ENCODE peak calls at places on chromosomes 5 and 9, in eight cellular contexts. One of them, this sample, is unnamed.

GRCh38 chr5:173204185-173204979 is 30.6 kb downstream of the NKX2-5 start:
- DNase-seq in ELR: peak; percentile 58
- DNase-seq in head of caudate nucleus: no peak
- DNase-seq in germinal center: no peak
- DNase-seq in GM12878: no peak
- DNase-seq in stimulated activated CD8-positive, alpha-beta memory T cell treated with anti-CD3 and anti-CD28 coated beads, Interleukin-2, amount 100 ng/mL, for 1 hour: no peak
- DNase-seq in stimulated activated CD4-positive, alpha-beta T cell treated with anti-CD3 and anti-CD28 coated beads, Interleukin-1b, Interleukin-23, amount 100 ng/mL, for 1 hour: no peak
- DNase-seq in iris pigment epithelial cell: peak; percentile 43
- DNase-seq in this sample: no peak

GRCh38 chr9:129135476-129135875 is 24.3 kb downstream of the PTPA start:
- DNase-seq in stimulated activated CD8-positive, alpha-beta memory T cell treated with anti-CD3 and anti-CD28 coated beads, Interleukin-2, amount 100 ng/mL, for 1 hour: no peak
- DNase-seq in head of caudate nucleus: no peak
- DNase-seq in germinal center: no peak
- DNase-seq in iris pigment epithelial cell: no peak
- DNase-seq in ELR: no peak
- DNase-seq in GM12878: no peak
- DNase-seq in stimulated activated CD4-positive, alpha-beta T cell treated with anti-CD3 and anti-CD28 coated beads, Interleukin-1b, Interleukin-23, amount 100 ng/mL, for 1 hour: no peak
- DNase-seq in this sample: no peak

GRCh38 chr9:136621019-136621733 is 41.5 kb upstream of the EGFL7 start:
- DNase-seq in ELR: no peak
- DNase-seq in GM12878: no peak
- DNase-seq in germinal center: no peak
- DNase-seq in iris pigment epithelial cell: peak; percentile 27
- DNase-seq in head of caudate nucleus: no peak
- DNase-seq in stimulated activated CD8-positive, alpha-beta memory T cell treated with anti-CD3 and anti-CD28 coated beads, Interleukin-2, amount 100 ng/mL, for 1 hour: no peak
- DNase-seq in stimulated activated CD4-positive, alpha-beta T cell treated with anti-CD3 and anti-CD28 coated beads, Interleukin-1b, Interleukin-23, amount 100 ng/mL, for 1 hour: no peak
- DNase-seq in this sample: no peak

GRCh38 chr5:18113724-18114123 is 479.5 kb downstream of the TAF11L14 start:
- DNase-seq in ELR: peak; percentile 0
- DNase-seq in GM12878: no peak
- DNase-seq in iris pigment epithelial cell: peak; percentile 39
- DNase-seq in head of caudate nucleus: peak; percentile 10
- DNase-seq in stimulated activated CD4-positive, alpha-beta T cell treated with anti-CD3 and anti-CD28 coated beads, Interleukin-1b, Interleukin-23, amount 100 ng/mL, for 1 hour: no peak
- DNase-seq in stimulated activated CD8-positive, alpha-beta memory T cell treated with anti-CD3 and anti-CD28 coated beads, Interleukin-2, amount 100 ng/mL, for 1 hour: no peak
- DNase-seq in germinal center: no peak
- DNase-seq in this sample: no peak

GRCh38 chr5:140145818-140146522 is 20.2 kb downstream of the IGIP start:
- DNase-seq in GM12878: no peak
- DNase-seq in iris pigment epithelial cell: peak; percentile 72
- DNase-seq in germinal center: peak; percentile 68
- DNase-seq in head of caudate nucleus: peak; percentile 54
- DNase-seq in stimulated activated CD8-positive, alpha-beta memory T cell treated with anti-CD3 and anti-CD28 coated beads, Interleukin-2, amount 100 ng/mL, for 1 hour: peak; percentile 14
- DNase-seq in ELR: peak; percentile 86
- DNase-seq in stimulated activated CD4-positive, alpha-beta T cell treated with anti-CD3 and anti-CD28 coated beads, Interleukin-1b, Interleukin-23, amount 100 ng/mL, for 1 hour: no peak
- DNase-seq in this sample: peak; percentile 92

GRCh38 chr5:134423376-134423775 is 11.7 kb upstream of the CDKN2AIPNL start:
- DNase-seq in head of caudate nucleus: no peak
- DNase-seq in stimulated activated CD4-positive, alpha-beta T cell treated with anti-CD3 and anti-CD28 coated beads, Interleukin-1b, Interleukin-23, amount 100 ng/mL, for 1 hour: no peak
- DNase-seq in stimulated activated CD8-positive, alpha-beta memory T cell treated with anti-CD3 and anti-CD28 coated beads, Interleukin-2, amount 100 ng/mL, for 1 hour: no peak
- DNase-seq in ELR: no peak
- DNase-seq in germinal center: no peak
- DNase-seq in GM12878: no peak
- DNase-seq in iris pigment epithelial cell: no peak
- DNase-seq in this sample: no peak

GRCh38 chr9:91395553-91396470 is 27.8 kb downstream of the NFIL3 start:
- DNase-seq in stimulated activated CD4-positive, alpha-beta T cell treated with anti-CD3 and anti-CD28 coated beads, Interleukin-1b, Interleukin-23, amount 100 ng/mL, for 1 hour: no peak
- DNase-seq in GM12878: peak; percentile 46
- DNase-seq in stimulated activated CD8-positive, alpha-beta memory T cell treated with anti-CD3 and anti-CD28 coated beads, Interleukin-2, amount 100 ng/mL, for 1 hour: no peak
- DNase-seq in germinal center: no peak
- DNase-seq in iris pigment epithelial cell: peak; percentile 95
- DNase-seq in ELR: peak; percentile 92
- DNase-seq in head of caudate nucleus: no peak
- DNase-seq in this sample: no peak

GRCh38 chr5:10289353-10289752 is 18.3 kb downstream of the CMBL start:
- DNase-seq in iris pigment epithelial cell: no peak
- DNase-seq in ELR: no peak
- DNase-seq in GM12878: no peak
- DNase-seq in stimulated activated CD4-positive, alpha-beta T cell treated with anti-CD3 and anti-CD28 coated beads, Interleukin-1b, Interleukin-23, amount 100 ng/mL, for 1 hour: no peak
- DNase-seq in stimulated activated CD8-positive, alpha-beta memory T cell treated with anti-CD3 and anti-CD28 coated beads, Interleukin-2, amount 100 ng/mL, for 1 hour: no peak
- DNase-seq in germinal center: no peak
- DNase-seq in head of caudate nucleus: no peak
- DNase-seq in this sample: no peak

GRCh38 chr5:151685749-151686672 is 704 bp downstream of the SPARC start:
- DNase-seq in head of caudate nucleus: no peak
- DNase-seq in germinal center: no peak
- DNase-seq in iris pigment epithelial cell: peak; percentile 29
- DNase-seq in GM12878: no peak
- DNase-seq in stimulated activated CD4-positive, alpha-beta T cell treated with anti-CD3 and anti-CD28 coated beads, Interleukin-1b, Interleukin-23, amount 100 ng/mL, for 1 hour: no peak
- DNase-seq in stimulated activated CD8-positive, alpha-beta memory T cell treated with anti-CD3 and anti-CD28 coated beads, Interleukin-2, amount 100 ng/mL, for 1 hour: no peak
- DNase-seq in ELR: peak; percentile 57
- DNase-seq in this sample: no peak

GRCh38 chr5:144794922-144795321 is 624.2 kb downstream of the KCTD16 start:
- DNase-seq in ELR: no peak
- DNase-seq in germinal center: no peak
- DNase-seq in GM12878: no peak
- DNase-seq in stimulated activated CD4-positive, alpha-beta T cell treated with anti-CD3 and anti-CD28 coated beads, Interleukin-1b, Interleukin-23, amount 100 ng/mL, for 1 hour: no peak
- DNase-seq in stimulated activated CD8-positive, alpha-beta memory T cell treated with anti-CD3 and anti-CD28 coated beads, Interleukin-2, amount 100 ng/mL, for 1 hour: no peak
- DNase-seq in iris pigment epithelial cell: peak; percentile 32
- DNase-seq in head of caudate nucleus: no peak
- DNase-seq in this sample: no peak

GRCh38 chr5:82804151-82804690 is 273.0 kb downstream of the TMEM167A start:
- DNase-seq in stimulated activated CD4-positive, alpha-beta T cell treated with anti-CD3 and anti-CD28 coated beads, Interleukin-1b, Interleukin-23, amount 100 ng/mL, for 1 hour: no peak
- DNase-seq in stimulated activated CD8-positive, alpha-beta memory T cell treated with anti-CD3 and anti-CD28 coated beads, Interleukin-2, amount 100 ng/mL, for 1 hour: no peak
- DNase-seq in head of caudate nucleus: no peak
- DNase-seq in ELR: no peak
- DNase-seq in iris pigment epithelial cell: no peak
- DNase-seq in GM12878: no peak
- DNase-seq in germinal center: no peak
- DNase-seq in this sample: no peak

GRCh38 chr5:142143878-142144277 is 35.3 kb downstream of the NDFIP1 start:
- DNase-seq in ELR: peak; percentile 68
- DNase-seq in head of caudate nucleus: no peak
- DNase-seq in stimulated activated CD4-positive, alpha-beta T cell treated with anti-CD3 and anti-CD28 coated beads, Interleukin-1b, Interleukin-23, amount 100 ng/mL, for 1 hour: no peak
- DNase-seq in iris pigment epithelial cell: peak; percentile 54
- DNase-seq in germinal center: peak; percentile 53
- DNase-seq in GM12878: no peak
- DNase-seq in stimulated activated CD8-positive, alpha-beta memory T cell treated with anti-CD3 and anti-CD28 coated beads, Interleukin-2, amount 100 ng/mL, for 1 hour: no peak
- DNase-seq in this sample: no peak

GRCh38 chr9:89993678-89994630 is 389.1 kb downstream of the GADD45G start:
- DNase-seq in stimulated activated CD8-positive, alpha-beta memory T cell treated with anti-CD3 and anti-CD28 coated beads, Interleukin-2, amount 100 ng/mL, for 1 hour: no peak
- DNase-seq in head of caudate nucleus: peak; percentile 21
- DNase-seq in germinal center: no peak
- DNase-seq in ELR: no peak
- DNase-seq in iris pigment epithelial cell: no peak
- DNase-seq in stimulated activated CD4-positive, alpha-beta T cell treated with anti-CD3 and anti-CD28 coated beads, Interleukin-1b, Interleukin-23, amount 100 ng/mL, for 1 hour: no peak
- DNase-seq in GM12878: no peak
- DNase-seq in this sample: no peak

GRCh38 chr9:105690742-105691141 is 3.6 kb upstream of the TMEM38B start:
- DNase-seq in stimulated activated CD8-positive, alpha-beta memory T cell treated with anti-CD3 and anti-CD28 coated beads, Interleukin-2, amount 100 ng/mL, for 1 hour: no peak
- DNase-seq in GM12878: no peak
- DNase-seq in stimulated activated CD4-positive, alpha-beta T cell treated with anti-CD3 and anti-CD28 coated beads, Interleukin-1b, Interleukin-23, amount 100 ng/mL, for 1 hour: no peak
- DNase-seq in head of caudate nucleus: no peak
- DNase-seq in germinal center: peak; percentile 18
- DNase-seq in ELR: peak; percentile 58
- DNase-seq in iris pigment epithelial cell: peak; percentile 41
- DNase-seq in this sample: no peak

GRCh38 chr5:102778478-102778877 is 23.4 kb downstream of the PAM start:
- DNase-seq in GM12878: no peak
- DNase-seq in germinal center: no peak
- DNase-seq in head of caudate nucleus: no peak
- DNase-seq in stimulated activated CD4-positive, alpha-beta T cell treated with anti-CD3 and anti-CD28 coated beads, Interleukin-1b, Interleukin-23, amount 100 ng/mL, for 1 hour: no peak
- DNase-seq in iris pigment epithelial cell: peak; percentile 85
- DNase-seq in ELR: peak; percentile 65
- DNase-seq in stimulated activated CD8-positive, alpha-beta memory T cell treated with anti-CD3 and anti-CD28 coated beads, Interleukin-2, amount 100 ng/mL, for 1 hour: no peak
- DNase-seq in this sample: no peak

GRCh38 chr9:91163441-91163772 is 198.3 kb downstream of the AUH start:
- DNase-seq in iris pigment epithelial cell: no peak
- DNase-seq in GM12878: no peak
- DNase-seq in ELR: no peak
- DNase-seq in stimulated activated CD4-positive, alpha-beta T cell treated with anti-CD3 and anti-CD28 coated beads, Interleukin-1b, Interleukin-23, amount 100 ng/mL, for 1 hour: no peak
- DNase-seq in germinal center: no peak
- DNase-seq in stimulated activated CD8-positive, alpha-beta memory T cell treated with anti-CD3 and anti-CD28 coated beads, Interleukin-2, amount 100 ng/mL, for 1 hour: no peak
- DNase-seq in head of caudate nucleus: no peak
- DNase-seq in this sample: no peak

GRCh38 chr5:131635755-131636479 is 888 bp upstream of the RAPGEF6 start:
- DNase-seq in ELR: peak; percentile 24
- DNase-seq in stimulated activated CD4-positive, alpha-beta T cell treated with anti-CD3 and anti-CD28 coated beads, Interleukin-1b, Interleukin-23, amount 100 ng/mL, for 1 hour: no peak
- DNase-seq in iris pigment epithelial cell: peak; percentile 50
- DNase-seq in GM12878: peak; percentile 20
- DNase-seq in germinal center: peak; percentile 14
- DNase-seq in stimulated activated CD8-positive, alpha-beta memory T cell treated with anti-CD3 and anti-CD28 coated beads, Interleukin-2, amount 100 ng/mL, for 1 hour: no peak
- DNase-seq in head of caudate nucleus: no peak
- DNase-seq in this sample: no peak

GRCh38 chr5:181173027-181173419 is 25.6 kb downstream of the OR2V2 start:
- DNase-seq in ELR: no peak
- DNase-seq in head of caudate nucleus: no peak
- DNase-seq in stimulated activated CD4-positive, alpha-beta T cell treated with anti-CD3 and anti-CD28 coated beads, Interleukin-1b, Interleukin-23, amount 100 ng/mL, for 1 hour: no peak
- DNase-seq in iris pigment epithelial cell: no peak
- DNase-seq in stimulated activated CD8-positive, alpha-beta memory T cell treated with anti-CD3 and anti-CD28 coated beads, Interleukin-2, amount 100 ng/mL, for 1 hour: no peak
- DNase-seq in germinal center: no peak
- DNase-seq in GM12878: no peak
- DNase-seq in this sample: no peak

GRCh38 chr9:34442770-34443169 is 15.6 kb downstream of the FAM219A start:
- DNase-seq in germinal center: no peak
- DNase-seq in stimulated activated CD8-positive, alpha-beta memory T cell treated with anti-CD3 and anti-CD28 coated beads, Interleukin-2, amount 100 ng/mL, for 1 hour: no peak
- DNase-seq in ELR: no peak
- DNase-seq in iris pigment epithelial cell: no peak
- DNase-seq in GM12878: no peak
- DNase-seq in stimulated activated CD4-positive, alpha-beta T cell treated with anti-CD3 and anti-CD28 coated beads, Interleukin-1b, Interleukin-23, amount 100 ng/mL, for 1 hour: no peak
- DNase-seq in head of caudate nucleus: no peak
- DNase-seq in this sample: no peak

GRCh38 chr5:86115164-86115563 is 502.6 kb upstream of the COX7C start:
- DNase-seq in stimulated activated CD8-positive, alpha-beta memory T cell treated with anti-CD3 and anti-CD28 coated beads, Interleukin-2, amount 100 ng/mL, for 1 hour: no peak
- DNase-seq in iris pigment epithelial cell: no peak
- DNase-seq in stimulated activated CD4-positive, alpha-beta T cell treated with anti-CD3 and anti-CD28 coated beads, Interleukin-1b, Interleukin-23, amount 100 ng/mL, for 1 hour: no peak
- DNase-seq in ELR: no peak
- DNase-seq in GM12878: no peak
- DNase-seq in germinal center: no peak
- DNase-seq in head of caudate nucleus: no peak
- DNase-seq in this sample: no peak

GRCh38 chr5:60887096-60887495 is 43.0 kb upstream of the ELOVL7 start:
- DNase-seq in ELR: no peak
- DNase-seq in stimulated activated CD4-positive, alpha-beta T cell treated with anti-CD3 and anti-CD28 coated beads, Interleukin-1b, Interleukin-23, amount 100 ng/mL, for 1 hour: no peak
- DNase-seq in stimulated activated CD8-positive, alpha-beta memory T cell treated with anti-CD3 and anti-CD28 coated beads, Interleukin-2, amount 100 ng/mL, for 1 hour: no peak
- DNase-seq in GM12878: no peak
- DNase-seq in iris pigment epithelial cell: no peak
- DNase-seq in head of caudate nucleus: no peak
- DNase-seq in germinal center: no peak
- DNase-seq in this sample: no peak

GRCh38 chr5:140547508-140548299 is at the start of gene EIF4EBP3:
- DNase-seq in iris pigment epithelial cell: peak; percentile 95
- DNase-seq in ELR: peak; percentile 94
- DNase-seq in stimulated activated CD4-positive, alpha-beta T cell treated with anti-CD3 and anti-CD28 coated beads, Interleukin-1b, Interleukin-23, amount 100 ng/mL, for 1 hour: peak; percentile 49
- DNase-seq in head of caudate nucleus: peak; percentile 98
- DNase-seq in stimulated activated CD8-positive, alpha-beta memory T cell treated with anti-CD3 and anti-CD28 coated beads, Interleukin-2, amount 100 ng/mL, for 1 hour: peak; percentile 72
- DNase-seq in germinal center: peak; percentile 89
- DNase-seq in GM12878: peak; percentile 47
- DNase-seq in this sample: peak; percentile 98

GRCh38 chr5:89988129-89988528 is 421.4 kb downstream of the CETN3 start:
- DNase-seq in ELR: no peak
- DNase-seq in stimulated activated CD4-positive, alpha-beta T cell treated with anti-CD3 and anti-CD28 coated beads, Interleukin-1b, Interleukin-23, amount 100 ng/mL, for 1 hour: no peak
- DNase-seq in GM12878: no peak
- DNase-seq in stimulated activated CD8-positive, alpha-beta memory T cell treated with anti-CD3 and anti-CD28 coated beads, Interleukin-2, amount 100 ng/mL, for 1 hour: no peak
- DNase-seq in head of caudate nucleus: no peak
- DNase-seq in iris pigment epithelial cell: no peak
- DNase-seq in germinal center: no peak
- DNase-seq in this sample: no peak

GRCh38 chr9:89702401-89702800 is 97.6 kb downstream of the GADD45G start:
- DNase-seq in germinal center: no peak
- DNase-seq in GM12878: no peak
- DNase-seq in iris pigment epithelial cell: no peak
- DNase-seq in stimulated activated CD4-positive, alpha-beta T cell treated with anti-CD3 and anti-CD28 coated beads, Interleukin-1b, Interleukin-23, amount 100 ng/mL, for 1 hour: no peak
- DNase-seq in head of caudate nucleus: no peak
- DNase-seq in stimulated activated CD8-positive, alpha-beta memory T cell treated with anti-CD3 and anti-CD28 coated beads, Interleukin-2, amount 100 ng/mL, for 1 hour: no peak
- DNase-seq in ELR: no peak
- DNase-seq in this sample: no peak

GRCh38 chr9:133881671-133882381 is 110.3 kb downstream of the VAV2 start:
- DNase-seq in germinal center: no peak
- DNase-seq in ELR: no peak
- DNase-seq in stimulated activated CD8-positive, alpha-beta memory T cell treated with anti-CD3 and anti-CD28 coated beads, Interleukin-2, amount 100 ng/mL, for 1 hour: no peak
- DNase-seq in iris pigment epithelial cell: no peak
- DNase-seq in GM12878: no peak
- DNase-seq in stimulated activated CD4-positive, alpha-beta T cell treated with anti-CD3 and anti-CD28 coated beads, Interleukin-1b, Interleukin-23, amount 100 ng/mL, for 1 hour: no peak
- DNase-seq in head of caudate nucleus: no peak
- DNase-seq in this sample: no peak

GRCh38 chr5:154540600-154540999 is 62.6 kb upstream of the HAND1 start:
- DNase-seq in stimulated activated CD8-positive, alpha-beta memory T cell treated with anti-CD3 and anti-CD28 coated beads, Interleukin-2, amount 100 ng/mL, for 1 hour: no peak
- DNase-seq in GM12878: no peak
- DNase-seq in head of caudate nucleus: no peak
- DNase-seq in ELR: no peak
- DNase-seq in germinal center: no peak
- DNase-seq in iris pigment epithelial cell: no peak
- DNase-seq in stimulated activated CD4-positive, alpha-beta T cell treated with anti-CD3 and anti-CD28 coated beads, Interleukin-1b, Interleukin-23, amount 100 ng/mL, for 1 hour: no peak
- DNase-seq in this sample: no peak

GRCh38 chr5:57422993-57423392 is 59.6 kb downstream of the ACTBL2 start:
- DNase-seq in head of caudate nucleus: no peak
- DNase-seq in iris pigment epithelial cell: no peak
- DNase-seq in GM12878: no peak
- DNase-seq in stimulated activated CD4-positive, alpha-beta T cell treated with anti-CD3 and anti-CD28 coated beads, Interleukin-1b, Interleukin-23, amount 100 ng/mL, for 1 hour: no peak
- DNase-seq in ELR: no peak
- DNase-seq in stimulated activated CD8-positive, alpha-beta memory T cell treated with anti-CD3 and anti-CD28 coated beads, Interleukin-2, amount 100 ng/mL, for 1 hour: no peak
- DNase-seq in germinal center: no peak
- DNase-seq in this sample: no peak

GRCh38 chr9:88224938-88225337 is 86.7 kb upstream of the SPATA31C2 start:
- DNase-seq in ELR: no peak
- DNase-seq in stimulated activated CD4-positive, alpha-beta T cell treated with anti-CD3 and anti-CD28 coated beads, Interleukin-1b, Interleukin-23, amount 100 ng/mL, for 1 hour: no peak
- DNase-seq in stimulated activated CD8-positive, alpha-beta memory T cell treated with anti-CD3 and anti-CD28 coated beads, Interleukin-2, amount 100 ng/mL, for 1 hour: no peak
- DNase-seq in head of caudate nucleus: no peak
- DNase-seq in iris pigment epithelial cell: no peak
- DNase-seq in GM12878: no peak
- DNase-seq in germinal center: no peak
- DNase-seq in this sample: no peak

GRCh38 chr9:87198716-87199115 is 251.4 kb upstream of the GAS1 start:
- DNase-seq in GM12878: no peak
- DNase-seq in stimulated activated CD4-positive, alpha-beta T cell treated with anti-CD3 and anti-CD28 coated beads, Interleukin-1b, Interleukin-23, amount 100 ng/mL, for 1 hour: no peak
- DNase-seq in germinal center: no peak
- DNase-seq in iris pigment epithelial cell: peak; percentile 54
- DNase-seq in ELR: no peak
- DNase-seq in stimulated activated CD8-positive, alpha-beta memory T cell treated with anti-CD3 and anti-CD28 coated beads, Interleukin-2, amount 100 ng/mL, for 1 hour: no peak
- DNase-seq in head of caudate nucleus: no peak
- DNase-seq in this sample: no peak

GRCh38 chr5:5969942-5970483 is 408.3 kb downstream of the MED10 start:
- DNase-seq in iris pigment epithelial cell: no peak
- DNase-seq in stimulated activated CD8-positive, alpha-beta memory T cell treated with anti-CD3 and anti-CD28 coated beads, Interleukin-2, amount 100 ng/mL, for 1 hour: no peak
- DNase-seq in stimulated activated CD4-positive, alpha-beta T cell treated with anti-CD3 and anti-CD28 coated beads, Interleukin-1b, Interleukin-23, amount 100 ng/mL, for 1 hour: no peak
- DNase-seq in head of caudate nucleus: no peak
- DNase-seq in germinal center: no peak
- DNase-seq in GM12878: no peak
- DNase-seq in ELR: no peak
- DNase-seq in this sample: no peak

GRCh38 chr9:105973811-105974407 is 279.6 kb downstream of the TMEM38B start:
- DNase-seq in GM12878: no peak
- DNase-seq in iris pigment epithelial cell: no peak
- DNase-seq in germinal center: no peak
- DNase-seq in stimulated activated CD8-positive, alpha-beta memory T cell treated with anti-CD3 and anti-CD28 coated beads, Interleukin-2, amount 100 ng/mL, for 1 hour: no peak
- DNase-seq in head of caudate nucleus: no peak
- DNase-seq in ELR: no peak
- DNase-seq in stimulated activated CD4-positive, alpha-beta T cell treated with anti-CD3 and anti-CD28 coated beads, Interleukin-1b, Interleukin-23, amount 100 ng/mL, for 1 hour: no peak
- DNase-seq in this sample: no peak

GRCh38 chr5:137019229-137019628 is 479.9 kb downstream of the SPOCK1 start:
- DNase-seq in stimulated activated CD8-positive, alpha-beta memory T cell treated with anti-CD3 and anti-CD28 coated beads, Interleukin-2, amount 100 ng/mL, for 1 hour: no peak
- DNase-seq in stimulated activated CD4-positive, alpha-beta T cell treated with anti-CD3 and anti-CD28 coated beads, Interleukin-1b, Interleukin-23, amount 100 ng/mL, for 1 hour: no peak
- DNase-seq in germinal center: no peak
- DNase-seq in GM12878: no peak
- DNase-seq in ELR: no peak
- DNase-seq in head of caudate nucleus: no peak
- DNase-seq in iris pigment epithelial cell: no peak
- DNase-seq in this sample: no peak

GRCh38 chr5:80655231-80655784 is 525 bp upstream of the DHFR start:
- DNase-seq in iris pigment epithelial cell: peak; percentile 58
- DNase-seq in GM12878: no peak
- DNase-seq in stimulated activated CD8-positive, alpha-beta memory T cell treated with anti-CD3 and anti-CD28 coated beads, Interleukin-2, amount 100 ng/mL, for 1 hour: no peak
- DNase-seq in ELR: peak; percentile 56
- DNase-seq in stimulated activated CD4-positive, alpha-beta T cell treated with anti-CD3 and anti-CD28 coated beads, Interleukin-1b, Interleukin-23, amount 100 ng/mL, for 1 hour: no peak
- DNase-seq in head of caudate nucleus: no peak
- DNase-seq in germinal center: no peak
- DNase-seq in this sample: no peak

GRCh38 chr9:128249914-128250838 is 25.6 kb downstream of the GOLGA2 start:
- DNase-seq in ELR: peak; percentile 72
- DNase-seq in GM12878: peak; percentile 25
- DNase-seq in iris pigment epithelial cell: peak; percentile 85
- DNase-seq in head of caudate nucleus: peak; percentile 70
- DNase-seq in stimulated activated CD8-positive, alpha-beta memory T cell treated with anti-CD3 and anti-CD28 coated beads, Interleukin-2, amount 100 ng/mL, for 1 hour: peak; percentile 99
- DNase-seq in stimulated activated CD4-positive, alpha-beta T cell treated with anti-CD3 and anti-CD28 coated beads, Interleukin-1b, Interleukin-23, amount 100 ng/mL, for 1 hour: peak; percentile 97
- DNase-seq in germinal center: peak; percentile 96
- DNase-seq in this sample: peak; percentile 98

This sample was measured in spleen.